ENCODE peak calls at places on chromosomes 7 and 10, in six cellular contexts. M is activated T-helper 1 cell treated with anti-CD3 and anti-CD28 coated beads, Interleukin-2, amount 50 U/mL, for 16 hours; J is spleen; Q is mesendoderm; C is EL; R is hypothalamus. U is an unnamed sample.

GRCh38 chr10:35912615-35913170 is 270.6 kb upstream of the FZD8 start:
- DNase-seq in M (no peak), J (no peak), Q (peak; percentile 75), C (peak; percentile 53), R (no peak), U (no peak)

GRCh38 chr10:63930584-63930983 is 409.4 kb downstream of the REEP3 start:
- DNase-seq in M (no peak), J (no peak), Q (no peak), C (no peak), R (no peak), U (no peak)

GRCh38 chr7:147332988-147333387 is 1216.4 kb downstream of the CNTNAP2 start:
- DNase-seq in M (no peak), J (no peak), Q (no peak), C (no peak), R (no peak), U (no peak)

GRCh38 chr10:97914837-97915211 is 65.2 kb downstream of the GOLGA7B start:
- DNase-seq in M (peak; percentile 45), J (peak; percentile 86), Q (peak; percentile 83), C (peak; percentile 58), R (peak; percentile 43), U (peak; percentile 86)

GRCh38 chr7:136956232-136956631 is 87.8 kb downstream of the CHRM2 start:
- DNase-seq in M (no peak), J (no peak), Q (no peak), C (peak; percentile 86), R (no peak), U (no peak)

GRCh38 chr10:33025910-33026309 is 67.9 kb upstream of the ITGB1 start:
- DNase-seq in M (no peak), J (no peak), Q (no peak), C (no peak), R (no peak), U (no peak)

GRCh38 chr7:27898735-27899134 is 158.8 kb downstream of the TAX1BP1 start:
- DNase-seq in M (no peak), J (no peak), Q (no peak), C (no peak), R (no peak), U (no peak)

GRCh38 chr10:106609867-106610266 is 554.6 kb downstream of the SORCS1 start:
- DNase-seq in M (no peak), J (no peak), Q (peak; percentile 60), C (peak; percentile 27), R (no peak), U (no peak)

GRCh38 chr10:49368256-49368655 is 27.6 kb downstream of the DRGX start:
- DNase-seq in M (no peak), J (no peak), Q (no peak), C (no peak), R (no peak), U (no peak)

GRCh38 chr10:86863443-86863842 is 94.0 kb downstream of the MMRN2 start:
- DNase-seq in M (no peak), J (no peak), Q (peak; percentile 44), C (no peak), R (no peak), U (peak; percentile 82)

GRCh38 chr10:4276151-4276550 is 491.1 kb upstream of the KLF6 start:
- DNase-seq in M (no peak), J (no peak), Q (no peak), C (no peak), R (no peak), U (no peak)

GRCh38 chr10:86036544-86036831 is 330.1 kb downstream of the GRID1 start:
- DNase-seq in M (no peak), J (no peak), Q (no peak), C (no peak), R (no peak), U (no peak)

U was measured in islet precursor cell.